ENCODE peak calls at places on chromosomes 13 and 19, in eight cellular contexts. V is stimulated activated CD4-positive, alpha-beta T cell treated with anti-CD3 and anti-CD28 coated beads, Interleukin-15, amount 100 ng/mL, for 1 hour; O is T-helper 1 cell; F is SK-N-SH; T is neural crest cell; D is A673; M is effector CD4-positive, alpha-beta T cell; W is naive B cell. X is an unnamed sample.

GRCh38 chr19:7677664-7678311 is 898 bp downstream of the MCEMP1 start:
- DNase-seq in O (no peak), W (no peak), T (no peak), M (no peak), F (no peak), V (no peak), D (no peak), X (no peak)

GRCh38 chr13:37068962-37069361 is 9.5 kb upstream of the SUPT20H start:
- DNase-seq in F (peak), M (no peak), V (no peak), T (no peak), W (no peak), O (no peak), D (peak), X (no peak)

GRCh38 chr19:33659835-33660234 is 38.1 kb downstream of the CHST8 start:
- DNase-seq in V (no peak), T (no peak), O (no peak), F (no peak), W (no peak), D (no peak), M (no peak), X (no peak)

GRCh38 chr19:6521718-6522646 is 8.8 kb upstream of the TNFSF9 start:
- DNase-seq in W (peak), V (no peak), M (peak), O (peak), D (no peak), F (no peak), T (no peak), X (no peak)

GRCh38 chr19:8210660-8211101 is 1.5 kb downstream of the CERS4 start:
- DNase-seq in M (no peak), W (peak), F (no peak), T (no peak), D (no peak), V (no peak), O (no peak), X (no peak)

GRCh38 chr19:42270346-42271044 is 1.4 kb downstream of the CIC start:
- DNase-seq in T (no peak), F (peak), W (peak), D (peak), V (peak), O (peak), M (peak), X (no peak)

GRCh38 chr19:3249408-3249807 is 24.9 kb downstream of the CELF5 start:
- DNase-seq in M (no peak), V (no peak), O (no peak), D (peak), W (no peak), T (no peak), F (peak), X (peak)

GRCh38 chr19:36915992-36916830 is at the start of the genes ZNF568 and ZNF829:
- DNase-seq in M (peak), T (peak), F (peak), V (peak), O (peak), D (peak), W (peak), X (peak)

GRCh38 chr13:97422118-97423054 is 11.6 kb upstream of the RAP2A start:
- DNase-seq in W (no peak), D (no peak), O (no peak), T (no peak), M (no peak), V (no peak), F (no peak), X (no peak)

GRCh38 chr19:48627865-48628314 is 8.6 kb downstream of the SPHK2 start:
- DNase-seq in D (no peak), V (no peak), W (no peak), T (no peak), M (no peak), O (no peak), F (no peak), X (no peak)

GRCh38 chr19:37304190-37304883 is 66.6 kb upstream of the ZNF527 start:
- DNase-seq in D (no peak), O (no peak), T (peak), V (no peak), M (no peak), W (no peak), F (peak), X (no peak)

GRCh38 chr13:114079601-114080536 is 52.6 kb downstream of the RASA3 start:
- DNase-seq in M (no peak), W (no peak), O (no peak), T (no peak), F (no peak), D (no peak), V (no peak), X (no peak)

GRCh38 chr19:34732548-34733255 is 1.3 kb upstream of the ZNF181 start:
- DNase-seq in T (no peak), M (no peak), V (no peak), F (peak), D (no peak), O (no peak), W (no peak), X (no peak)

GRCh38 chr13:62482351-62482750 is 1066.7 kb upstream of the PCDH20 start:
- DNase-seq in M (no peak), D (no peak), F (no peak), T (no peak), O (no peak), W (no peak), V (no peak), X (no peak)

GRCh38 chr19:11191273-11191755 is 6.0 kb downstream of the KANK2 start:
- DNase-seq in W (no peak), V (no peak), O (no peak), F (peak), M (no peak), D (peak), T (no peak), X (no peak)

GRCh38 chr13:110388141-110388943 is 81.3 kb downstream of the COL4A2 start:
- DNase-seq in M (no peak), F (peak), O (no peak), V (no peak), T (no peak), W (no peak), D (no peak), X (no peak)

GRCh38 chr13:77026255-77026782 is 640 bp downstream of the FBXL3 start:
- DNase-seq in T (peak), W (peak), M (peak), O (peak), F (peak), D (peak), V (peak), X (peak)

GRCh38 chr13:112842931-112843391 is 126.1 kb upstream of the MCF2L start:
- DNase-seq in F (no peak), D (no peak), W (no peak), O (no peak), T (no peak), M (no peak), V (no peak), X (no peak)

GRCh38 chr13:81686877-81687276 is 1346.0 kb upstream of the SPRY2 start:
- DNase-seq in M (no peak), O (no peak), W (no peak), D (peak), V (no peak), T (no peak), F (peak), X (no peak)

GRCh38 chr19:55720801-55721200 is 17.4 kb downstream of the NLRP9 start:
- DNase-seq in F (no peak), D (no peak), O (no peak), T (no peak), V (no peak), W (no peak), M (no peak), X (no peak)

GRCh38 chr13:91242652-91243051 is 104.8 kb upstream of the MIR17HG start:
- DNase-seq in D (no peak), T (no peak), F (no peak), V (no peak), M (no peak), W (no peak), O (no peak), X (no peak)

GRCh38 chr13:29958476-29958875 is 108.1 kb upstream of the UBL3 start:
- DNase-seq in T (no peak), V (no peak), F (no peak), M (peak), D (no peak), W (no peak), O (no peak), X (no peak)

X was measured in SK-N-DZ.